ENCODE peak calls at places on chromosome 6, in ten cellular contexts. D is RWPE1; L is ovary; Z is H1; O is foreskin fibroblast; M is NCI-H1092; N is effector memory CD4-positive, alpha-beta T cell; P is astrocyte; G is Jurkat, Clone E6-1; S is PC-3. K is an unnamed sample.

GRCh38 chr6:42396720-42397119 is 55.0 kb downstream of the TRERF1 start:
- DNase-seq in D (no peak), L (no peak), Z (no peak), O (no peak), M (no peak), N (no peak), P (no peak), G (no peak), S (no peak), K (no peak)

GRCh38 chr6:37396571-37397185 is 36.3 kb upstream of the CMTR1 start:
- DNase-seq in D (no peak), L (no peak), Z (no peak), O (no peak), M (no peak), N (no peak), P (peak; percentile 64), G (no peak), S (no peak), K (no peak)

GRCh38 chr6:70312165-70312564 is 9.3 kb upstream of the COL9A1 start:
- DNase-seq in D (peak; percentile 60), L (no peak), Z (no peak), O (peak; percentile 65), M (no peak), N (no peak), P (peak; percentile 95), G (peak; percentile 72), S (peak; percentile 89), K (no peak)

GRCh38 chr6:55886185-55886836 is 10.9 kb upstream of the BMP5 start:
- DNase-seq in D (no peak), L (no peak), Z (no peak), O (peak; percentile 57), M (no peak), N (no peak), P (no peak), G (no peak), S (peak; percentile 69), K (no peak)

GRCh38 chr6:42781811-42782688 is at the start of gene BICRAL:
- DNase-seq in D (peak; percentile 92), L (peak; percentile 70), Z (peak; percentile 79), O (peak; percentile 82), M (peak; percentile 79), N (peak; percentile 64), P (peak; percentile 84), G (no peak), S (peak; percentile 78), K (peak; percentile 82)

GRCh38 chr6:170210026-170210390 is 80.9 kb downstream of the DLL1 start:
- DNase-seq in D (no peak), L (no peak), Z (no peak), O (no peak), M (no peak), N (no peak), P (no peak), G (no peak), S (no peak), K (no peak)

GRCh38 chr6:157107915-157108651 is 215.2 kb downstream of the TMEM242 start:
- DNase-seq in D (peak; percentile 73), L (no peak), Z (no peak), O (peak; percentile 89), M (no peak), N (no peak), P (peak; percentile 96), G (no peak), S (peak; percentile 82), K (peak; percentile 12)

GRCh38 chr6:170553686-170554085 is 483 bp upstream of the TBP start:
- DNase-seq in D (peak; percentile 45), L (peak; percentile 28), Z (no peak), O (peak; percentile 47), M (peak; percentile 54), N (peak; percentile 44), P (peak; percentile 39), G (no peak), S (no peak), K (no peak)

GRCh38 chr6:34695729-34696188 is 808 bp downstream of the ILRUN start:
- DNase-seq in D (no peak), L (no peak), Z (no peak), O (peak; percentile 17), M (no peak), N (no peak), P (no peak), G (no peak), S (no peak), K (no peak)

GRCh38 chr6:144931172-144932035 is 646.3 kb downstream of the UTRN start:
- DNase-seq in D (peak; percentile 25), L (peak; percentile 20), Z (peak; percentile 56), O (peak; percentile 74), M (peak; percentile 19), N (peak; percentile 12), P (no peak), G (peak; percentile 8), S (peak; percentile 66), K (peak; percentile 27)

GRCh38 chr6:9612489-9612888 is 802.4 kb downstream of the TFAP2A start:
- DNase-seq in D (no peak), L (no peak), Z (no peak), O (peak; percentile 11), M (no peak), N (no peak), P (no peak), G (no peak), S (no peak), K (no peak)

GRCh38 chr6:32290886-32291450 is 67.1 kb upstream of the NOTCH4 start:
- DNase-seq in D (no peak), L (no peak), Z (no peak), O (no peak), M (no peak), N (no peak), P (no peak), G (no peak), S (no peak), K (no peak)

GRCh38 chr6:114267897-114268296 is 74.9 kb downstream of the HS3ST5 start:
- DNase-seq in D (no peak), L (no peak), Z (no peak), O (no peak), M (no peak), N (no peak), P (no peak), G (no peak), S (no peak), K (no peak)

GRCh38 chr6:113094781-113095180 is 747.7 kb downstream of the RFPL4B start:
- DNase-seq in D (no peak), L (no peak), Z (no peak), O (peak; percentile 63), M (no peak), N (no peak), P (peak; percentile 67), G (no peak), S (no peak), K (no peak)

GRCh38 chr6:157380779-157381561 is at the start of gene ZDHHC14:
- DNase-seq in D (peak; percentile 73), L (peak; percentile 86), Z (peak; percentile 73), O (peak; percentile 97), M (peak; percentile 69), N (peak; percentile 81), P (peak; percentile 73), G (peak; percentile 78), S (peak; percentile 81), K (peak; percentile 92)

GRCh38 chr6:166253277-166254229 is 54.6 kb downstream of the PRR18 start:
- DNase-seq in D (peak; percentile 8), L (no peak), Z (no peak), O (no peak), M (peak; percentile 17), N (no peak), P (no peak), G (no peak), S (no peak), K (peak; percentile 54)

GRCh38 chr6:137715589-137716045 is 151.4 kb upstream of the TNFAIP3 start:
- DNase-seq in D (no peak), L (no peak), Z (no peak), O (peak; percentile 53), M (no peak), N (peak; percentile 35), P (no peak), G (peak; percentile 94), S (no peak), K (no peak)

GRCh38 chr6:44260011-44260410 is 2.7 kb upstream of the SLC35B2 start:
- DNase-seq in D (no peak), L (no peak), Z (no peak), O (no peak), M (no peak), N (no peak), P (no peak), G (no peak), S (no peak), K (no peak)

GRCh38 chr6:158441639-158442308 is 118.1 kb upstream of the TMEM181 start:
- DNase-seq in D (no peak), L (peak; percentile 69), Z (no peak), O (peak; percentile 21), M (peak; percentile 17), N (no peak), P (peak; percentile 44), G (no peak), S (no peak), K (no peak)

GRCh38 chr6:14796974-14797762 is 448.7 kb upstream of the JARID2 start:
- DNase-seq in D (no peak), L (no peak), Z (no peak), O (peak; percentile 61), M (no peak), N (no peak), P (no peak), G (no peak), S (no peak), K (no peak)

GRCh38 chr6:19837511-19838441 is 606 bp downstream of the ID4 start:
- DNase-seq in D (no peak), L (peak; percentile 30), Z (peak; percentile 74), O (peak; percentile 59), M (no peak), N (no peak), P (peak; percentile 37), G (no peak), S (peak; percentile 44), K (no peak)

GRCh38 chr6:110422444-110422822 is 7.1 kb upstream of the DDO start:
- DNase-seq in D (no peak), L (no peak), Z (no peak), O (peak; percentile 9), M (no peak), N (no peak), P (no peak), G (no peak), S (no peak), K (no peak)

GRCh38 chr6:133889557-133890301 is 816 bp downstream of the TCF21 start:
- DNase-seq in D (no peak), L (peak; percentile 70), Z (peak; percentile 80), O (peak; percentile 54), M (no peak), N (no peak), P (no peak), G (no peak), S (no peak), K (no peak)

GRCh38 chr6:113433506-113433991 is 423.6 kb upstream of the MARCKS start:
- DNase-seq in D (peak; percentile 54), L (peak; percentile 55), Z (no peak), O (peak; percentile 94), M (no peak), N (no peak), P (peak; percentile 48), G (no peak), S (peak; percentile 66), K (no peak)

GRCh38 chr6:133160531-133160930 is 80.6 kb upstream of the EYA4 start:
- DNase-seq in D (no peak), L (no peak), Z (no peak), O (peak; percentile 65), M (no peak), N (no peak), P (no peak), G (no peak), S (no peak), K (no peak)

GRCh38 chr6:14546036-14546435 is 428.5 kb downstream of the CD83 start:
- DNase-seq in D (no peak), L (no peak), Z (no peak), O (no peak), M (no peak), N (no peak), P (no peak), G (no peak), S (no peak), K (no peak)

GRCh38 chr6:85403331-85404015 is 46.4 kb upstream of the NT5E start:
- DNase-seq in D (peak; percentile 87), L (no peak), Z (no peak), O (peak; percentile 88), M (no peak), N (no peak), P (peak; percentile 96), G (no peak), S (peak; percentile 77), K (no peak)

GRCh38 chr6:45722876-45723275 is 292.8 kb downstream of the CLIC5 start:
- DNase-seq in D (peak; percentile 52), L (no peak), Z (no peak), O (no peak), M (no peak), N (no peak), P (peak; percentile 43), G (no peak), S (peak; percentile 29), K (no peak)